ENCODE peak calls at places on chromosome 5, in nine cellular contexts. One of them, this sample, is unnamed. For H3K9me3, the result is how much of the 10 kb centered on the place peaks cover.

GRCh38 chr5:138869763-138870500 is 5.2 kb downstream of the LRRTM2 start:
- DNase-seq in IMR-90: peak
- DNase-seq in A549: no peak
- DNase-seq in kidney: no peak
- DNase-seq in PC-3: no peak
- DNase-seq in pancreas: no peak
- DNase-seq in mammary epithelial cell: peak
- DNase-seq in CD4-positive, alpha-beta T cell: no peak
- DNase-seq in AG04450: no peak
- DNase-seq in this sample: no peak

GRCh38 chr5:174801798-174802197 is 77.4 kb downstream of the MSX2 start:
- DNase-seq in mammary epithelial cell: no peak
- DNase-seq in IMR-90: no peak
- DNase-seq in PC-3: no peak
- DNase-seq in AG04450: no peak
- DNase-seq in CD4-positive, alpha-beta T cell: no peak
- DNase-seq in kidney: no peak
- DNase-seq in A549: no peak
- DNase-seq in pancreas: no peak
- DNase-seq in this sample: no peak

GRCh38 chr5:153746440-153746839 is 256.0 kb downstream of the GRIA1 start:
- DNase-seq in AG04450: no peak
- DNase-seq in mammary epithelial cell: no peak
- DNase-seq in pancreas: no peak
- DNase-seq in kidney: no peak
- DNase-seq in A549: no peak
- DNase-seq in IMR-90: no peak
- DNase-seq in CD4-positive, alpha-beta T cell: no peak
- DNase-seq in PC-3: no peak
- DNase-seq in this sample: no peak

GRCh38 chr5:129768715-129769114 is 20.8 kb downstream of the MINAR2 start:
- DNase-seq in A549: no peak
- DNase-seq in kidney: no peak
- DNase-seq in pancreas: no peak
- DNase-seq in IMR-90: no peak
- DNase-seq in PC-3: no peak
- DNase-seq in AG04450: no peak
- DNase-seq in mammary epithelial cell: no peak
- DNase-seq in CD4-positive, alpha-beta T cell: no peak
- DNase-seq in this sample: no peak

GRCh38 chr5:75040973-75041372 is 11.4 kb downstream of the GCNT4 start:
- DNase-seq in AG04450: no peak
- DNase-seq in CD4-positive, alpha-beta T cell: no peak
- DNase-seq in A549: no peak
- DNase-seq in PC-3: peak
- DNase-seq in IMR-90: peak
- DNase-seq in mammary epithelial cell: peak
- DNase-seq in kidney: no peak
- DNase-seq in pancreas: no peak
- DNase-seq in this sample: no peak

GRCh38 chr5:1143670-1143951 is 31.7 kb upstream of the SLC12A7 start:
- DNase-seq in mammary epithelial cell: no peak
- DNase-seq in AG04450: no peak
- DNase-seq in A549: no peak
- DNase-seq in IMR-90: no peak
- DNase-seq in CD4-positive, alpha-beta T cell: no peak
- DNase-seq in pancreas: no peak
- DNase-seq in kidney: peak
- DNase-seq in PC-3: no peak
- DNase-seq in this sample: no peak

GRCh38 chr5:144191998-144192397 is 21.3 kb downstream of the KCTD16 start:
- DNase-seq in mammary epithelial cell: peak
- DNase-seq in AG04450: no peak
- DNase-seq in pancreas: no peak
- DNase-seq in kidney: no peak
- DNase-seq in IMR-90: peak
- DNase-seq in A549: peak
- DNase-seq in CD4-positive, alpha-beta T cell: no peak
- DNase-seq in PC-3: peak
- DNase-seq in this sample: no peak

GRCh38 chr5:39189297-39189955 is 29.9 kb downstream of the FYB1 start:
- DNase-seq in A549: no peak
- DNase-seq in kidney: no peak
- DNase-seq in IMR-90: no peak
- DNase-seq in AG04450: no peak
- DNase-seq in PC-3: no peak
- DNase-seq in pancreas: no peak
- DNase-seq in mammary epithelial cell: no peak
- DNase-seq in CD4-positive, alpha-beta T cell: no peak
- DNase-seq in this sample: no peak

GRCh38 chr5:78654386-78654785 is 5.8 kb upstream of the LHFPL2 start:
- DNase-seq in IMR-90: no peak
- DNase-seq in mammary epithelial cell: no peak
- DNase-seq in pancreas: no peak
- DNase-seq in PC-3: no peak
- DNase-seq in CD4-positive, alpha-beta T cell: no peak
- DNase-seq in kidney: no peak
- DNase-seq in A549: no peak
- DNase-seq in AG04450: no peak
- DNase-seq in this sample: no peak

GRCh38 chr5:58380655-58381054 is 79.2 kb downstream of the PLK2 start:
- DNase-seq in mammary epithelial cell: no peak
- DNase-seq in kidney: no peak
- DNase-seq in pancreas: no peak
- DNase-seq in PC-3: no peak
- DNase-seq in IMR-90: no peak
- DNase-seq in A549: no peak
- DNase-seq in CD4-positive, alpha-beta T cell: no peak
- DNase-seq in AG04450: no peak
- DNase-seq in this sample: no peak

GRCh38 chr5:2006193-2006970 is 123.7 kb upstream of the IRX4 start:
- DNase-seq in pancreas: no peak
- DNase-seq in A549: no peak
- DNase-seq in kidney: no peak
- DNase-seq in AG04450: no peak
- DNase-seq in IMR-90: no peak
- DNase-seq in mammary epithelial cell: no peak
- DNase-seq in CD4-positive, alpha-beta T cell: no peak
- DNase-seq in PC-3: no peak
- DNase-seq in this sample: peak

GRCh38 chr5:991472-992267 is 16.9 kb upstream of the NKD2 start:
- DNase-seq in A549: no peak
- DNase-seq in AG04450: no peak
- DNase-seq in IMR-90: no peak
- DNase-seq in pancreas: no peak
- DNase-seq in mammary epithelial cell: no peak
- DNase-seq in PC-3: no peak
- DNase-seq in CD4-positive, alpha-beta T cell: no peak
- DNase-seq in kidney: peak
- DNase-seq in this sample: peak

GRCh38 chr5:100600289-100600994 is 65.3 kb downstream of the FAM174A start:
- DNase-seq in CD4-positive, alpha-beta T cell: no peak
- DNase-seq in A549: no peak
- DNase-seq in pancreas: no peak
- DNase-seq in PC-3: no peak
- DNase-seq in IMR-90: no peak
- DNase-seq in kidney: no peak
- DNase-seq in AG04450: no peak
- DNase-seq in mammary epithelial cell: no peak
- DNase-seq in this sample: no peak

GRCh38 chr5:149404746-149405549 is 25.9 kb upstream of the IL17B start:
- DNase-seq in PC-3: no peak
- DNase-seq in pancreas: no peak
- DNase-seq in CD4-positive, alpha-beta T cell: no peak
- DNase-seq in mammary epithelial cell: peak
- DNase-seq in A549: peak
- DNase-seq in kidney: no peak
- DNase-seq in IMR-90: peak
- DNase-seq in AG04450: no peak
- DNase-seq in this sample: no peak

GRCh38 chr5:91219803-91220371 is 163.2 kb downstream of the ARRDC3 start:
- DNase-seq in pancreas: no peak
- DNase-seq in PC-3: peak
- DNase-seq in kidney: no peak
- DNase-seq in A549: peak
- DNase-seq in CD4-positive, alpha-beta T cell: peak
- DNase-seq in IMR-90: peak
- DNase-seq in AG04450: no peak
- DNase-seq in mammary epithelial cell: no peak
- DNase-seq in this sample: no peak

GRCh38 chr5:10863763-10864383 is 102.8 kb upstream of the DAP start:
- DNase-seq in pancreas: peak
- DNase-seq in kidney: no peak
- DNase-seq in mammary epithelial cell: peak
- DNase-seq in IMR-90: peak
- DNase-seq in PC-3: peak
- DNase-seq in A549: peak
- DNase-seq in CD4-positive, alpha-beta T cell: peak
- DNase-seq in AG04450: no peak
- DNase-seq in this sample: no peak

DNA sequence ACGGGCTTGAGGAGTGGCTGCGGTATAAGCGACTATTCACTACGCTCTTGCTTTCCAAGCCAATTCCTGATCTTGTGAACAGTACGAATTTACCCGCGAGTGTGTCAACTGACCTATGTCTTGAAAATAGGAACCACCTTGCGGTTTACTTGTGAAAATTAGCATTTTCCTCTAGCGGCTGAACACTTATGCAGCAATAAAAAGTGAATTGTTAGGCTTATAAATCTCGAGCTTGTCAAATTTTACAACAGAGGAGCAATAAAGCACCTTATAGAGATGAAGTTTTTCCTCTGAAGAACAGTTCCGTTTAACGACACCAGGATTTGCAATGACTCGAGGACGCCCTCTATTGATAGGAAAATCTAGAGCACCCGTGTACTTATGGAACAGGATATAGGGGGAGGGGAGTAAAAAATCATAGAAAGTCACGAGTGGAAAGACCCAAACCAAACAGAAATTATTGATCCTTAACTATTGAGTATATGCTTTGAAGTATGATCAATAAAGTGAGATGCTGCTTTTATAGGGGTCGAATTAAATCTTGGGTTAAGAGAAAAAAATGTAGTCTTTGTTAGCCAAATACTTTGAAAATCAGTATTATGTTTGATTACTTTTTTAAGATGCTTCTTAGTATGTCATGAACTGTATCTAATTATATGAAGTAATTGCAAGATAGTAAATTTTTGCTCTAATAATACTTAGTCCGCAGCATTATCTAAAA is 1.9 kb upstream of the RGMB start:
- DNase-seq in pancreas: peak
- DNase-seq in mammary epithelial cell: peak
- DNase-seq in A549: peak
- DNase-seq in CD4-positive, alpha-beta T cell: peak
- DNase-seq in AG04450: peak
- DNase-seq in kidney: no peak
- DNase-seq in PC-3: peak
- DNase-seq in IMR-90: peak
- DNase-seq in this sample: peak
- H3K27ac ChIP-seq in pancreas: peak
- H3K27ac ChIP-seq in mammary epithelial cell: peak
- H3K27ac ChIP-seq in A549: peak
- H3K27ac ChIP-seq in CD4-positive, alpha-beta T cell: no peak
- H3K27ac ChIP-seq in AG04450: peak
- H3K27ac ChIP-seq in kidney: no peak
- H3K27ac ChIP-seq in PC-3: peak
- H3K27ac ChIP-seq in IMR-90: peak
- H3K27ac ChIP-seq in this sample: peak

DNA sequence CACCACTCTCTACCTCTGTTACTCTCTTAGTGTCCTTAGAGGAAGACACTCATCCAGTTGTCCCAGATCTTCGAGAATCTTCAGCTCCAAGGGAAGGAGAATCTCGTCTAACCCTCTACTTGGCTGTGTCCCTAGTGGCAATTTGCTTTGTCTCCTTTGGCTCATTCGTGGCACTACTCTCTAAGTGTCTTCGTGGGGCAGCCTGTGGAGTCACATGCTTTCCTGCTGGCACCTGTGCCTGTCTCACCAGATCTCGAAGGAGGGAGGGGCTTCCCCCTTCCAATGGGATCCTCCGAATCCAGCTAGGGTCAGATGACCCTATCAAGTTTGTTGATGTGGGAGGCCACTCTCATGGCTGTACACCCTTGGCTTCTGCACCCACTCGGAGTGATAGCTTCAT is 1.8 kb upstream of the PCDHGC5 start:
- DNase-seq in CD4-positive, alpha-beta T cell: no peak
- DNase-seq in IMR-90: no peak
- DNase-seq in kidney: no peak
- DNase-seq in AG04450: no peak
- DNase-seq in pancreas: no peak
- DNase-seq in PC-3: no peak
- DNase-seq in A549: no peak
- DNase-seq in mammary epithelial cell: no peak
- DNase-seq in this sample: no peak
- H3K9me3 ChIP-seq in CD4-positive, alpha-beta T cell: under half
- H3K9me3 ChIP-seq in IMR-90: under half
- H3K9me3 ChIP-seq in kidney: under half
- H3K9me3 ChIP-seq in AG04450: under half
- H3K9me3 ChIP-seq in pancreas: under half
- H3K9me3 ChIP-seq in PC-3: under half
- H3K9me3 ChIP-seq in A549: under half
- H3K9me3 ChIP-seq in mammary epithelial cell: under half
- H3K9me3 ChIP-seq in this sample: under half

GRCh38 chr5:126301056-126301455 is 122.2 kb upstream of the GRAMD2B start:
- DNase-seq in kidney: no peak
- DNase-seq in A549: no peak
- DNase-seq in mammary epithelial cell: no peak
- DNase-seq in IMR-90: no peak
- DNase-seq in pancreas: no peak
- DNase-seq in AG04450: no peak
- DNase-seq in PC-3: no peak
- DNase-seq in CD4-positive, alpha-beta T cell: no peak
- DNase-seq in this sample: no peak
- H3K27ac ChIP-seq in kidney: no peak
- H3K27ac ChIP-seq in A549: no peak
- H3K27ac ChIP-seq in mammary epithelial cell: no peak
- H3K27ac ChIP-seq in IMR-90: no peak
- H3K27ac ChIP-seq in pancreas: no peak
- H3K27ac ChIP-seq in AG04450: no peak
- H3K27ac ChIP-seq in PC-3: no peak
- H3K27ac ChIP-seq in CD4-positive, alpha-beta T cell: no peak
- H3K27ac ChIP-seq in this sample: no peak

DNA sequence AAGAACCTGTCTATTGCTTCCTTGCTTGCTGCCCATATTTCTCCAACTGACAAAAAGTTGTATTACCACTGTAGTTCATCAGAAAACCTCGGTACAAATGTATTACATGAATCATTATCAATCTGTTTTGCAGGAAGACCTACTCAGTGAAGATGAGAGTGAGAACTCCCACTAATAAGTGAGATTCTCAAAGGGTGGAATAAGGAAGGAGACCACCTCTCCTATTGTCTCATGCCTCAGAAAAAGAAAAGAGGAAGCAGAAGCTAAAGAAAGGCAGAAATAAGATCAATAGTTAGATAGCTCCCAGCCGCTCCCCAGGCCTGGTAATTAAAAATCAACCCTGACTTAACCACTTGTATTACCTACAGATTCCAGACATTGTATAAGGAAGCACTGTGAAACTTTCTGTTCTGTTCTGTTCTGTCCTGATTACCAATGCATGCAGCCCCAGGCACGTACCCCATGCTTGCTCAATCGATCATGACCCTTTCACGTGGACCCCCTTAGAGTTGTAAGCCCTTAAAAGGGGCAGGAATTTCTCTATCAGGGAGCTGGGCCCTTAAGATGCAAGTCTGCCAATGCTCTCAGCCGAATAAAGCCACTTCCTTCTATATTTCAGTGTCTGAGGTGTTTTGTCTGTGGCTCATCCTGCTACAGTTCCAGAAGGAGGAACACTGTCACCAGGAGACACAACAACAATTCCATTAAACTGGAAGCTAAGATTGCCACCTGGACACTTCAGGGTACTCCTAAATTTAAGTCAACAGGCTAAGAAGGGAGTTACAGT is 152.5 kb upstream of the COX7C start:
- DNase-seq in CD4-positive, alpha-beta T cell: no peak
- DNase-seq in PC-3: no peak
- DNase-seq in mammary epithelial cell: no peak
- DNase-seq in AG04450: no peak
- DNase-seq in A549: no peak
- DNase-seq in kidney: no peak
- DNase-seq in IMR-90: no peak
- DNase-seq in pancreas: no peak
- DNase-seq in this sample: no peak
- H3K9me3 ChIP-seq in CD4-positive, alpha-beta T cell: under half
- H3K9me3 ChIP-seq in PC-3: under half
- H3K9me3 ChIP-seq in mammary epithelial cell: under half
- H3K9me3 ChIP-seq in AG04450: under half
- H3K9me3 ChIP-seq in A549: under half
- H3K9me3 ChIP-seq in kidney: under half
- H3K9me3 ChIP-seq in IMR-90: under half
- H3K9me3 ChIP-seq in pancreas: under half
- H3K9me3 ChIP-seq in this sample: under half

This sample was measured in prostate gland.